ENCODE peak calls at places on chromosome 9, in eight cellular contexts. U is NB4; B is PC-3; S is HL-60; P is nucleus accumbens; F is MM.1S; D is naive thymus-derived CD4-positive, alpha-beta T cell; J is CD4-positive, CD25-positive, alpha-beta regulatory T cell. A is an unnamed sample.

GRCh38 chr9:104856413-104856941 is 71.5 kb downstream of the ABCA1 start:
- DNase-seq in D (no peak), U (no peak), S (no peak), P (no peak), B (peak), J (no peak), F (no peak), A (peak)

GRCh38 chr9:90706230-90706629 is 63.6 kb upstream of the DIRAS2 start:
- DNase-seq in U (no peak), P (no peak), F (no peak), J (no peak), D (no peak), S (no peak), B (no peak), A (no peak)

GRCh38 chr9:112532427-112532826 is 45.8 kb downstream of the KIAA1958 start:
- DNase-seq in S (peak), F (no peak), J (no peak), P (no peak), B (no peak), D (no peak), U (peak), A (no peak)

GRCh38 chr9:91208837-91209236 is 152.9 kb downstream of the AUH start:
- DNase-seq in B (no peak), J (no peak), P (no peak), F (no peak), S (no peak), D (no peak), U (peak), A (no peak)

GRCh38 chr9:88852794-88853193 is 138.5 kb upstream of the S1PR3 start:
- DNase-seq in B (peak), F (no peak), D (no peak), P (no peak), U (peak), S (no peak), J (no peak), A (no peak)

GRCh38 chr9:111615928-111616327 is 15.2 kb upstream of the DNAJC25 start:
- DNase-seq in B (no peak), S (no peak), F (no peak), J (no peak), P (no peak), U (no peak), D (no peak), A (no peak)

GRCh38 chr9:88530051-88530450 is 4.9 kb upstream of the NXNL2 start:
- DNase-seq in D (no peak), P (no peak), U (peak), S (no peak), B (peak), J (no peak), F (no peak), A (no peak)

GRCh38 chr9:75084081-75084672 is 3.8 kb downstream of the NMRK1 start:
- DNase-seq in J (no peak), P (no peak), D (no peak), F (no peak), B (no peak), U (no peak), S (no peak), A (peak)

GRCh38 chr9:107624216-107624948 is 134.8 kb upstream of the KLF4 start:
- DNase-seq in B (peak), F (no peak), D (no peak), J (no peak), U (no peak), S (no peak), P (no peak), A (peak)

GRCh38 chr9:97367729-97368128 is 44.2 kb upstream of the TDRD7 start:
- DNase-seq in F (no peak), D (no peak), S (no peak), B (no peak), J (no peak), P (no peak), U (no peak), A (no peak)

GRCh38 chr9:131477816-131478419 is 24.8 kb upstream of the POMT1 start:
- DNase-seq in P (no peak), J (no peak), B (no peak), F (no peak), D (no peak), U (no peak), S (no peak), A (no peak)

GRCh38 chr9:131167146-131167692 is 41.8 kb downstream of the NUP214 start:
- DNase-seq in D (no peak), S (no peak), U (no peak), F (no peak), J (no peak), B (no peak), P (no peak), A (peak)

GRCh38 chr9:127667906-127668305 is 38.9 kb upstream of the CFAP157 start:
- DNase-seq in D (no peak), B (no peak), F (no peak), J (no peak), S (no peak), U (no peak), P (no peak), A (no peak)

GRCh38 chr9:138068601-138069035 is 191.0 kb downstream of the CACNA1B start:
- DNase-seq in D (no peak), F (no peak), S (no peak), P (no peak), J (no peak), U (no peak), B (no peak), A (no peak)

GRCh38 chr9:126430124-126430523 is 103.5 kb downstream of the MVB12B start:
- DNase-seq in S (no peak), B (no peak), P (no peak), U (no peak), F (no peak), D (no peak), J (no peak), A (no peak)

GRCh38 chr9:38620483-38621433 is at the start of gene ANKRD18A:
- DNase-seq in U (peak), J (peak), P (peak), S (peak), D (peak), F (peak), B (peak), A (peak)

GRCh38 chr9:110058304-110058953 is 149.5 kb downstream of the C9orf152 start:
- DNase-seq in B (peak), U (peak), J (peak), F (peak), S (no peak), D (peak), P (no peak), A (peak)

GRCh38 chr9:113828211-113828610 is 47.9 kb upstream of the ZNF618 start:
- DNase-seq in D (no peak), S (no peak), P (no peak), B (no peak), U (no peak), F (no peak), J (no peak), A (no peak)

GRCh38 chr9:124016152-124017063 is 4.8 kb downstream of the LHX2 start:
- DNase-seq in U (peak), D (no peak), F (no peak), J (no peak), P (no peak), B (no peak), S (no peak), A (no peak)

GRCh38 chr9:107737987-107738743 is 248.6 kb upstream of the KLF4 start:
- DNase-seq in D (no peak), S (no peak), U (no peak), J (no peak), P (no peak), B (peak), F (no peak), A (peak)

GRCh38 chr9:113387560-113388230 is 10.9 kb upstream of the HDHD3 start:
- DNase-seq in D (no peak), B (no peak), S (no peak), J (no peak), P (no peak), F (no peak), U (no peak), A (no peak)

GRCh38 chr9:137575725-137576411 is 2.9 kb downstream of the DPH7 start:
- DNase-seq in J (no peak), B (no peak), F (peak), U (no peak), P (no peak), S (no peak), D (no peak), A (no peak)

GRCh38 chr9:34252670-34253459 is 74.0 kb downstream of the UBAP1 start:
- DNase-seq in U (peak), B (peak), F (peak), D (peak), S (peak), J (peak), P (peak), A (no peak)

GRCh38 chr9:38293022-38293421 is 99.5 kb upstream of the ALDH1B1 start:
- DNase-seq in J (no peak), U (no peak), S (no peak), D (no peak), B (no peak), F (no peak), P (no peak), A (no peak)

GRCh38 chr9:117344892-117345660 is 69.8 kb downstream of the ASTN2 start:
- DNase-seq in S (no peak), U (no peak), D (no peak), P (no peak), J (no peak), B (no peak), F (no peak), A (no peak)

GRCh38 chr9:3986060-3986459 is 313.8 kb downstream of the GLIS3 start:
- DNase-seq in J (no peak), D (no peak), P (no peak), U (no peak), S (no peak), F (no peak), B (no peak), A (no peak)

GRCh38 chr9:120768247-120768646 is 25.0 kb downstream of the FBXW2 start:
- DNase-seq in D (no peak), P (no peak), F (no peak), U (no peak), S (no peak), B (no peak), J (no peak), A (no peak)

GRCh38 chr9:135188681-135189151 is 101.2 kb downstream of the OLFM1 start:
- DNase-seq in P (no peak), D (no peak), J (no peak), U (no peak), S (no peak), F (no peak), B (no peak), A (no peak)

GRCh38 chr9:93871286-93871685 is 83.9 kb downstream of the BARX1 start:
- DNase-seq in B (no peak), S (no peak), D (no peak), J (no peak), P (no peak), U (no peak), F (no peak), A (no peak)

GRCh38 chr9:89483592-89484474 is 14.1 kb downstream of the SEMA4D start:
- DNase-seq in J (peak), P (no peak), S (no peak), B (no peak), U (peak), D (peak), F (no peak), A (no peak)

GRCh38 chr9:89115426-89115825 is 63.2 kb downstream of the SHC3 start:
- DNase-seq in S (no peak), B (no peak), P (no peak), F (no peak), D (no peak), U (no peak), J (no peak), A (no peak)

GRCh38 chr9:1726993-1727759 is 288.0 kb upstream of the SMARCA2 start:
- DNase-seq in B (no peak), P (no peak), J (no peak), S (no peak), D (no peak), F (peak), U (peak), A (peak)

GRCh38 chr9:114603183-114603582 is 7.9 kb upstream of the TMEM268 start:
- DNase-seq in P (no peak), U (no peak), D (no peak), F (no peak), S (no peak), B (peak), J (no peak), A (no peak)

GRCh38 chr9:93365427-93366118 is 85.9 kb upstream of the FAM120A start:
- DNase-seq in F (no peak), D (no peak), P (no peak), U (no peak), J (no peak), B (no peak), S (no peak), A (no peak)

GRCh38 chr9:9961934-9962333 is 650.9 kb downstream of the PTPRD start:
- DNase-seq in P (no peak), F (no peak), J (no peak), S (no peak), U (no peak), B (no peak), D (no peak), A (peak)

GRCh38 chr9:3401556-3401955 is 124.2 kb downstream of the RFX3 start:
- DNase-seq in J (no peak), S (no peak), P (no peak), D (no peak), B (no peak), U (no peak), F (no peak), A (peak)

GRCh38 chr9:36007852-36008251 is 28.9 kb upstream of the RECK start:
- DNase-seq in B (no peak), J (no peak), D (no peak), U (no peak), S (no peak), P (no peak), F (no peak), A (no peak)

GRCh38 chr9:113636165-113636564 is 172.6 kb downstream of the RGS3 start:
- DNase-seq in P (no peak), S (no peak), B (no peak), U (peak), D (no peak), F (no peak), J (no peak), A (peak)